ENCODE peak calls at places on chromosomes 1 and 21, in five cellular contexts. L is head of caudate nucleus, C is amygdala, B is thoracic aorta, A is GM23248. J is an unnamed sample.

GRCh38 chr1:94821636-94822305 is 1.6 kb downstream of the SLC44A3 start:
- DNase-seq in L (no peak), C (no peak), B (no peak), A (no peak), J (no peak)

GRCh38 chr1:48943393-48943792 is 166.7 kb upstream of the BEND5 start:
- DNase-seq in L (no peak), C (no peak), B (no peak), A (peak; percentile 75), J (no peak)

GRCh38 chr1:85862456-85862855 is 154.2 kb upstream of the ZNHIT6 start:
- DNase-seq in L (no peak), C (no peak), B (no peak), A (no peak), J (no peak)

GRCh38 chr1:19313961-19314882 is 2.1 kb downstream of the SLC66A1 start:
- DNase-seq in L (peak; percentile 10), C (no peak), B (no peak), A (no peak), J (no peak)

GRCh38 chr1:43548285-43549271 is 17.9 kb downstream of the PTPRF start:
- DNase-seq in L (no peak), C (no peak), B (no peak), A (no peak), J (no peak)

GRCh38 chr21:35394634-35395369 is 345.7 kb upstream of the RUNX1 start:
- DNase-seq in L (no peak), C (no peak), B (no peak), A (no peak), J (no peak)

GRCh38 chr1:8348777-8349472 is 31.0 kb downstream of the SLC45A1 start:
- DNase-seq in L (peak; percentile 57), C (no peak), B (no peak), A (peak; percentile 71), J (no peak)

GRCh38 chr21:33540711-33541104 is 1.2 kb downstream of the GART start:
- DNase-seq in L (no peak), C (no peak), B (no peak), A (no peak), J (no peak)

GRCh38 chr1:235019456-235019855 is 109.2 kb downstream of the TOMM20 start:
- DNase-seq in L (no peak), C (no peak), B (no peak), A (peak; percentile 45), J (no peak)

GRCh38 chr1:23779826-23780371 is 1.7 kb downstream of the PITHD1 start:
- DNase-seq in L (no peak), C (no peak), B (no peak), A (peak; percentile 88), J (no peak)

GRCh38 chr21:44702973-44703730 is 6.2 kb downstream of the KRTAP10-12 start:
- DNase-seq in L (no peak), C (no peak), B (no peak), A (no peak), J (no peak)

GRCh38 chr1:201471772-201472171 is 2.8 kb upstream of the PHLDA3 start:
- DNase-seq in L (peak; percentile 12), C (no peak), B (no peak), A (peak; percentile 93), J (no peak)

GRCh38 chr21:37367758-37368535 is 1.4 kb downstream of the DYRK1A start:
- DNase-seq in L (no peak), C (peak; percentile 27), B (no peak), A (peak; percentile 83), J (no peak)

GRCh38 chr21:37829447-37829846 is 86.8 kb downstream of the KCNJ6 start:
- DNase-seq in L (no peak), C (no peak), B (no peak), A (peak; percentile 85), J (no peak)

GRCh38 chr1:26786437-26787380 is 1.0 kb upstream of the PIGV start:
- DNase-seq in L (no peak), C (peak; percentile 26), B (peak; percentile 35), A (peak; percentile 89), J (peak; percentile 75)

GRCh38 chr1:53365405-53366063 is 37.7 kb upstream of the LRP8 start:
- DNase-seq in L (no peak), C (no peak), B (no peak), A (no peak), J (no peak)

GRCh38 chr1:160724445-160725242 is 13.0 kb upstream of the CD48 start:
- DNase-seq in L (no peak), C (no peak), B (no peak), A (peak; percentile 8), J (no peak)

GRCh38 chr1:61289232-61289967 is 207.0 kb downstream of the NFIA start:
- DNase-seq in L (no peak), C (no peak), B (no peak), A (no peak), J (no peak)

GRCh38 chr1:182080955-182081582 is 19.6 kb upstream of the ZNF648 start:
- DNase-seq in L (no peak), C (no peak), B (no peak), A (peak; percentile 65), J (peak; percentile 77)

GRCh38 chr1:150257624-150258274 is at the start of gene CA14:
- DNase-seq in L (peak; percentile 75), C (peak; percentile 66), B (no peak), A (no peak), J (peak; percentile 85)

GRCh38 chr1:233281711-233282581 is 13.6 kb downstream of the PCNX2 start:
- DNase-seq in L (no peak), C (no peak), B (no peak), A (peak; percentile 27), J (peak; percentile 56)

GRCh38 chr1:162302246-162302645 is 74.4 kb downstream of the SPATA46 start:
- DNase-seq in L (no peak), C (no peak), B (no peak), A (no peak), J (no peak)

GRCh38 chr21:45573452-45574035 is 31.3 kb upstream of the SLC19A1 start:
- DNase-seq in L (peak; percentile 29), C (no peak), B (no peak), A (peak; percentile 44), J (peak; percentile 22)

GRCh38 chr1:55813619-55814018 is 598.5 kb upstream of the USP24 start:
- DNase-seq in L (no peak), C (no peak), B (no peak), A (peak; percentile 79), J (no peak)